ENCODE peak calls at places on chromosome 2, in six cellular contexts. One of them, this sample, is unnamed.

GRCh38 chr2:209938906-209939305 is 63.5 kb upstream of the RPE start:
- DNase-seq in naive thymus-derived CD8-positive, alpha-beta T cell: no peak
- DNase-seq in COR-L47: no peak
- DNase-seq in ELF-1: no peak
- DNase-seq in PC-3: no peak
- DNase-seq in GM13976: no peak
- DNase-seq in this sample: no peak

GRCh38 chr2:2933421-2933820 is 444.2 kb downstream of the EIPR1 start:
- DNase-seq in naive thymus-derived CD8-positive, alpha-beta T cell: no peak
- DNase-seq in PC-3: no peak
- DNase-seq in GM13976: no peak
- DNase-seq in COR-L47: no peak
- DNase-seq in ELF-1: peak; percentile 60
- DNase-seq in this sample: no peak

GRCh38 chr2:150255528-150255927 is 231.9 kb downstream of the RND3 start:
- DNase-seq in naive thymus-derived CD8-positive, alpha-beta T cell: no peak
- DNase-seq in COR-L47: no peak
- DNase-seq in PC-3: peak; percentile 57
- DNase-seq in ELF-1: no peak
- DNase-seq in GM13976: no peak
- DNase-seq in this sample: peak; percentile 51

GRCh38 chr2:85702172-85702571 is 8.0 kb downstream of the GNLY start:
- DNase-seq in PC-3: peak; percentile 85
- DNase-seq in GM13976: no peak
- DNase-seq in naive thymus-derived CD8-positive, alpha-beta T cell: no peak
- DNase-seq in ELF-1: no peak
- DNase-seq in COR-L47: no peak
- DNase-seq in this sample: peak; percentile 93

GRCh38 chr2:126822921-126823320 is 75.8 kb upstream of the TEX51 start:
- DNase-seq in naive thymus-derived CD8-positive, alpha-beta T cell: no peak
- DNase-seq in ELF-1: no peak
- DNase-seq in COR-L47: no peak
- DNase-seq in PC-3: no peak
- DNase-seq in GM13976: no peak
- DNase-seq in this sample: no peak

GRCh38 chr2:17813015-17813741 is 3.1 kb upstream of the MSGN1 start:
- DNase-seq in GM13976: no peak
- DNase-seq in PC-3: no peak
- DNase-seq in COR-L47: no peak
- DNase-seq in naive thymus-derived CD8-positive, alpha-beta T cell: no peak
- DNase-seq in ELF-1: no peak
- DNase-seq in this sample: peak; percentile 8

GRCh38 chr2:184363213-184363612 is 235.1 kb upstream of the ZNF804A start:
- DNase-seq in COR-L47: no peak
- DNase-seq in naive thymus-derived CD8-positive, alpha-beta T cell: no peak
- DNase-seq in ELF-1: no peak
- DNase-seq in GM13976: no peak
- DNase-seq in PC-3: peak; percentile 17
- DNase-seq in this sample: peak; percentile 49

GRCh38 chr2:230130668-230131364 is 62.1 kb upstream of the SLC16A14 start:
- DNase-seq in naive thymus-derived CD8-positive, alpha-beta T cell: no peak
- DNase-seq in PC-3: no peak
- DNase-seq in GM13976: no peak
- DNase-seq in COR-L47: no peak
- DNase-seq in ELF-1: peak; percentile 15
- DNase-seq in this sample: peak; percentile 86

This sample was measured in ELR.